ENCODE peak calls at places on chromosomes 13 and 19, in eight cellular contexts. N is uterus, I is transverse colon, Q is PC-9, K is cardiac muscle cell, L is vagina, D is mammary epithelial cell, M is psoas muscle. P is an unnamed sample. For H3K27me3 and H3K4me1, the result is how much of the 10 kb centered on the place peaks cover.

GRCh38 chr19:36265856-36266374 is 51.0 kb downstream of the ZNF146 start:
- DNase-seq in N (no peak), I (no peak), Q (no peak), K (no peak), L (no peak), D (no peak), M (no peak), P (no peak)

GRCh38 chr19:35347171-35347929 is at the start of gene FFAR1:
- DNase-seq in N (no peak), I (peak), Q (no peak), K (no peak), L (peak), D (no peak), M (no peak), P (no peak)

GRCh38 chr13:51957377-51958216 is 53.7 kb downstream of the ATP7B start:
- DNase-seq in N (no peak), I (peak), Q (no peak), K (no peak), L (no peak), D (no peak), M (no peak), P (no peak)

GRCh38 chr19:39937094-39937493 is 2.7 kb upstream of the FCGBP start:
- DNase-seq in N (no peak), I (no peak), Q (no peak), K (no peak), L (no peak), D (no peak), M (no peak), P (no peak)

GRCh38 chr19:46755077-46755852 is 9.0 kb upstream of the STRN4 start:
- DNase-seq in N (no peak), I (no peak), Q (no peak), K (no peak), L (no peak), D (no peak), M (no peak), P (no peak)

GRCh38 chr19:16071072-16071691 is 5.1 kb upstream of the TPM4 start:
- DNase-seq in N (no peak), I (peak), Q (no peak), K (no peak), L (no peak), D (no peak), M (no peak), P (no peak)

GRCh38 chr13:66534561-66534960 is 695.6 kb downstream of the PCDH9 start:
- DNase-seq in N (no peak), I (no peak), Q (no peak), K (no peak), L (no peak), D (no peak), M (no peak), P (no peak)

GRCh38 chr13:37918116-37919100 is 48.8 kb upstream of the TRPC4 start:
- DNase-seq in N (no peak), I (no peak), Q (no peak), K (no peak), L (no peak), D (peak), M (no peak), P (no peak)

GRCh38 chr19:41339936-41340335 is 13.8 kb downstream of the TGFB1 start:
- DNase-seq in N (no peak), I (no peak), Q (no peak), K (no peak), L (no peak), D (no peak), M (no peak), P (no peak)

GRCh38 chr19:38831142-38831605 is 420 bp downstream of the ECH1 start:
- DNase-seq in N (peak), I (peak), Q (peak), K (peak), L (peak), D (peak), M (peak), P (peak)

GRCh38 chr19:39413269-39413902 is 917 bp downstream of the PLEKHG2 start:
- DNase-seq in N (peak), I (peak), Q (peak), K (peak), L (no peak), D (no peak), M (peak), P (peak)

GRCh38 chr19:30450101-30450500 is 77.9 kb downstream of the ZNF536 start:
- DNase-seq in N (peak), I (peak), Q (no peak), K (peak), L (no peak), D (no peak), M (no peak), P (no peak)

DNA sequence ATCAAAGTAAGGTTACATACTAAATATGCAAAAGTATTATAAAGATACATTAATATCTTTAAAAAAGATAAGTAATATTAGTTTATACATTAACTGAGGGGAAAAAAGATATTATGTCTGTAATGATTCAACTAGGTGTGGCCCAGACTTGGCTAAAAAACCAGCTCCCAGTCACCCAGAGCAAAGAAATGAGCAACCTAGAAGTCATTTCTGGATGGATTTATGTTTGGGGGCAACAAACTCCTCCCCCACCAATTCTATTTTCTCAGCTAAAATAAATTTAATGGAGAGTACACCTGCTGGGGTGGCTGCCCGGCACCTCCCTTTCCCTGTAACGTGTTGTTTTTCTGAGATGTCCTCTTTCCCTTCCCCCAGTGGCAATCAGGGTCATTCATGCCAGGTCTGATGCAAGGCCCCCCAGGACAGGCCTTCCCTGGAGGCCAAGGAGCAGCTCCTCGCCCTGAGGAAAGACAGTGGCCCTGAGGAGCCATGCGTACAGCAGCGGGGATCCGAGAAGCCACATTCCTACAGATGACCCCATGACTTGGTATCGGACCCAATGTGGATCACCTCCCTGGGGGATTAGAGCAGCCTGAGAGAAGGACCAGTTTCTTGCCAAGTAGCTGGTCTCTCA is 78.6 kb upstream of the DOCK9 start:
- DNase-seq in N (no peak), I (no peak), Q (no peak), K (no peak), L (peak), D (peak), M (no peak), P (no peak)
- H3K27me3 ChIP-seq in N (under half), I (under half), Q (under half), K (under half), L (under half), D (under half), M (under half), P (under half)

GRCh38 chr13:73991884-73992283 is 142.3 kb downstream of the KLF12 start:
- DNase-seq in N (no peak), I (no peak), Q (no peak), K (no peak), L (no peak), D (no peak), M (no peak), P (no peak)
- H3K4me1 ChIP-seq in N (under half), I (under half), Q (under half), K (under half), L (under half), D (under half), M (under half), P (under half)

GRCh38 chr19:32246032-32246431 is 99.4 kb upstream of the ZNF507 start:
- DNase-seq in N (no peak), I (no peak), Q (no peak), K (no peak), L (no peak), D (no peak), M (no peak), P (no peak)

GRCh38 chr19:32238076-32238475 is 107.3 kb upstream of the ZNF507 start:
- DNase-seq in N (no peak), I (no peak), Q (no peak), K (no peak), L (no peak), D (no peak), M (no peak), P (no peak)

GRCh38 chr19:32240316-32240715 is 105.1 kb upstream of the ZNF507 start:
- DNase-seq in N (no peak), I (no peak), Q (no peak), K (no peak), L (no peak), D (no peak), M (no peak), P (no peak)

GRCh38 chr19:32241957-32242710 is 103.3 kb upstream of the ZNF507 start:
- DNase-seq in N (no peak), I (no peak), Q (no peak), K (no peak), L (no peak), D (no peak), M (no peak), P (no peak)
- H3K4me3 ChIP-seq in N (no peak), I (no peak), Q (no peak), K (no peak), L (no peak), D (no peak), M (no peak), P (no peak)

DNA sequence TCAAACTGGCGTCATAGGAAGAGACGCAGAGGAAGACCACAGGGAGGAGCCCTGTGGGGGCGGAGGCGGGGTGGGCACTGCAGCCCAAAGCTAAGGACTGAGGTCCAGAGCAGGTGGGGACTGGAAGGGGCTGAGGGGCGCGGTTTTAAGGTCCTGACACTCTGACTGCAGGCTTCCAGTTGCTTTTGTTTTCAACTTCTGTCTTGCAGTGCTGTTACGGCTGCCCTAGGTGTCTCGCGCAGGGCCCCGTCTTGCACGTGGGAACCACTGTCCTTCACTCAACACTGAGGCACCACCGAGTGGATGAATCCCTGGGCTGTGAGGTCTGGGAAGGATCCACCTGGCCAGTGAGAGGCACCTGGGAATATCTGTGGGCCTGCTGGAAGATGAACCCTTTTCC is 76.0 kb downstream of the TEX29 start:
- DNase-seq in N (no peak), I (no peak), Q (no peak), K (no peak), L (peak), D (no peak), M (no peak), P (no peak)
- H3K27me3 ChIP-seq in N (under half), I (under half), Q (half or more), K (under half), L (under half), D (under half), M (under half), P (under half)

GRCh38 chr19:1636325-1637236 is 15.8 kb downstream of the TCF3 start:
- DNase-seq in N (no peak), I (no peak), Q (no peak), K (no peak), L (no peak), D (no peak), M (no peak), P (no peak)
- H3K4me1 ChIP-seq in N (under half), I (under half), Q (under half), K (under half), L (under half), D (under half), M (under half), P (under half)

GRCh38 chr19:7874857-7875393 is 735 bp upstream of the PRR36 start:
- DNase-seq in N (no peak), I (no peak), Q (no peak), K (no peak), L (no peak), D (no peak), M (no peak), P (no peak)
- H3K4me3 ChIP-seq in N (no peak), I (no peak), Q (peak), K (peak), L (no peak), D (no peak), M (no peak), P (peak)

GRCh38 chr19:57506163-57506562 is 6.4 kb downstream of the ZNF773 start:
- DNase-seq in N (no peak), I (no peak), Q (no peak), K (no peak), L (no peak), D (no peak), M (no peak), P (no peak)
- H3K27me3 ChIP-seq in N (under half), I (under half), Q (under half), K (under half), L (under half), D (under half), M (under half), P (under half)

GRCh38 chr13:32745509-32745908 is 159.3 kb downstream of the PDS5B start:
- DNase-seq in N (no peak), I (no peak), Q (no peak), K (no peak), L (no peak), D (no peak), M (no peak), P (no peak)
- H3K4me1 ChIP-seq in N (under half), I (under half), Q (under half), K (under half), L (under half), D (under half), M (under half), P (under half)

GRCh38 chr19:373391-374182 is 29.0 kb upstream of the MIER2 start:
- DNase-seq in N (no peak), I (no peak), Q (no peak), K (no peak), L (no peak), D (no peak), M (no peak), P (no peak)
- H3K4me3 ChIP-seq in N (no peak), I (no peak), Q (no peak), K (no peak), L (no peak), D (peak), M (no peak), P (no peak)

GRCh38 chr13:96091164-96091931 is 1.4 kb downstream of the HS6ST3 start:
- DNase-seq in N (peak), I (no peak), Q (no peak), K (peak), L (no peak), D (no peak), M (peak), P (no peak)
- H3K27me3 ChIP-seq in N (under half), I (half or more), Q (under half), K (half or more), L (under half), D (under half), M (under half), P (under half)

P was measured in prostate gland.